ENCODE peak calls at places on chromosomes 11 and 22, in seven cellular contexts. One of them, this sample, is unnamed.

GRCh38 chr11:405323-405975 is 9.3 kb downstream of the SIGIRR start:
- DNase-seq in natural killer cell: no peak
- DNase-seq in fibroblast of villous mesenchyme: peak; percentile 35
- DNase-seq in H9: no peak
- DNase-seq in GM13977: no peak
- DNase-seq in sigmoid colon: peak; percentile 74
- DNase-seq in mucosa of descending colon: no peak
- DNase-seq in this sample: no peak

GRCh38 chr11:10326080-10326964 is 21.4 kb downstream of the ADM start:
- DNase-seq in natural killer cell: no peak
- DNase-seq in fibroblast of villous mesenchyme: peak; percentile 56
- DNase-seq in H9: no peak
- DNase-seq in GM13977: no peak
- DNase-seq in sigmoid colon: peak; percentile 81
- DNase-seq in mucosa of descending colon: peak; percentile 77
- DNase-seq in this sample: no peak

GRCh38 chr11:94732617-94733292 is 35.4 kb upstream of the AMOTL1 start:
- DNase-seq in natural killer cell: no peak
- DNase-seq in fibroblast of villous mesenchyme: peak; percentile 97
- DNase-seq in H9: no peak
- DNase-seq in GM13977: no peak
- DNase-seq in sigmoid colon: peak; percentile 78
- DNase-seq in mucosa of descending colon: no peak
- DNase-seq in this sample: no peak

GRCh38 chr11:86016451-86016850 is 52.4 kb downstream of the PICALM start:
- DNase-seq in natural killer cell: no peak
- DNase-seq in fibroblast of villous mesenchyme: no peak
- DNase-seq in H9: no peak
- DNase-seq in GM13977: no peak
- DNase-seq in sigmoid colon: no peak
- DNase-seq in mucosa of descending colon: no peak
- DNase-seq in this sample: no peak

GRCh38 chr22:46854125-46854870 is 91.8 kb downstream of the TBC1D22A start:
- DNase-seq in natural killer cell: no peak
- DNase-seq in fibroblast of villous mesenchyme: peak; percentile 60
- DNase-seq in H9: no peak
- DNase-seq in GM13977: no peak
- DNase-seq in sigmoid colon: peak; percentile 82
- DNase-seq in mucosa of descending colon: peak; percentile 22
- DNase-seq in this sample: no peak

GRCh38 chr22:20130739-20131592 is 638 bp upstream of the ZDHHC8 start:
- DNase-seq in natural killer cell: peak; percentile 66
- DNase-seq in fibroblast of villous mesenchyme: peak; percentile 82
- DNase-seq in H9: peak; percentile 75
- DNase-seq in GM13977: peak; percentile 92
- DNase-seq in sigmoid colon: peak; percentile 94
- DNase-seq in mucosa of descending colon: peak; percentile 84
- DNase-seq in this sample: peak; percentile 88

GRCh38 chr22:44451016-44451415 is 47.0 kb downstream of the RTL6 start:
- DNase-seq in natural killer cell: no peak
- DNase-seq in fibroblast of villous mesenchyme: no peak
- DNase-seq in H9: no peak
- DNase-seq in GM13977: no peak
- DNase-seq in sigmoid colon: no peak
- DNase-seq in mucosa of descending colon: no peak
- DNase-seq in this sample: no peak

GRCh38 chr22:42560781-42561180 is 7.0 kb downstream of the SERHL2 start:
- DNase-seq in natural killer cell: no peak
- DNase-seq in fibroblast of villous mesenchyme: no peak
- DNase-seq in H9: peak; percentile 68
- DNase-seq in GM13977: no peak
- DNase-seq in sigmoid colon: no peak
- DNase-seq in mucosa of descending colon: no peak
- DNase-seq in this sample: peak; percentile 36

GRCh38 chr11:36574486-36574885 is 6.7 kb downstream of the RAG1 start:
- DNase-seq in natural killer cell: no peak
- DNase-seq in fibroblast of villous mesenchyme: no peak
- DNase-seq in H9: no peak
- DNase-seq in GM13977: no peak
- DNase-seq in sigmoid colon: no peak
- DNase-seq in mucosa of descending colon: no peak
- DNase-seq in this sample: no peak

GRCh38 chr11:47950396-47950795 is 30.0 kb upstream of the PTPRJ start:
- DNase-seq in natural killer cell: peak; percentile 30
- DNase-seq in fibroblast of villous mesenchyme: no peak
- DNase-seq in H9: no peak
- DNase-seq in GM13977: no peak
- DNase-seq in sigmoid colon: no peak
- DNase-seq in mucosa of descending colon: no peak
- DNase-seq in this sample: no peak

GRCh38 chr22:49657275-49657973 is 170.2 kb downstream of the BRD1 start:
- DNase-seq in natural killer cell: peak; percentile 67
- DNase-seq in fibroblast of villous mesenchyme: no peak
- DNase-seq in H9: no peak
- DNase-seq in GM13977: peak; percentile 84
- DNase-seq in sigmoid colon: peak; percentile 81
- DNase-seq in mucosa of descending colon: peak; percentile 65
- DNase-seq in this sample: peak; percentile 76

GRCh38 chr11:17552392-17553248 is 5.6 kb downstream of the OTOG start:
- DNase-seq in natural killer cell: no peak
- DNase-seq in fibroblast of villous mesenchyme: no peak
- DNase-seq in H9: no peak
- DNase-seq in GM13977: no peak
- DNase-seq in sigmoid colon: peak; percentile 46
- DNase-seq in mucosa of descending colon: no peak
- DNase-seq in this sample: no peak

GRCh38 chr11:97574976-97575665 is 1185.3 kb downstream of the JRKL start:
- DNase-seq in natural killer cell: no peak
- DNase-seq in fibroblast of villous mesenchyme: no peak
- DNase-seq in H9: no peak
- DNase-seq in GM13977: no peak
- DNase-seq in sigmoid colon: no peak
- DNase-seq in mucosa of descending colon: no peak
- DNase-seq in this sample: no peak

GRCh38 chr11:36510567-36511020 is 522 bp upstream of the TRAF6 start:
- DNase-seq in natural killer cell: no peak
- DNase-seq in fibroblast of villous mesenchyme: no peak
- DNase-seq in H9: no peak
- DNase-seq in GM13977: no peak
- DNase-seq in sigmoid colon: no peak
- DNase-seq in mucosa of descending colon: peak; percentile 25
- DNase-seq in this sample: peak; percentile 17

GRCh38 chr11:78698612-78699011 is 123.9 kb upstream of the NARS2 start:
- DNase-seq in natural killer cell: no peak
- DNase-seq in fibroblast of villous mesenchyme: no peak
- DNase-seq in H9: no peak
- DNase-seq in GM13977: no peak
- DNase-seq in sigmoid colon: no peak
- DNase-seq in mucosa of descending colon: no peak
- DNase-seq in this sample: no peak

GRCh38 chr11:74520316-74520715 is 26.8 kb upstream of the LIPT2 start:
- DNase-seq in natural killer cell: no peak
- DNase-seq in fibroblast of villous mesenchyme: peak; percentile 4
- DNase-seq in H9: no peak
- DNase-seq in GM13977: no peak
- DNase-seq in sigmoid colon: no peak
- DNase-seq in mucosa of descending colon: no peak
- DNase-seq in this sample: no peak

GRCh38 chr22:27620367-27621154 is 181.0 kb downstream of the MN1 start:
- DNase-seq in natural killer cell: no peak
- DNase-seq in fibroblast of villous mesenchyme: no peak
- DNase-seq in H9: no peak
- DNase-seq in GM13977: no peak
- DNase-seq in sigmoid colon: no peak
- DNase-seq in mucosa of descending colon: no peak
- DNase-seq in this sample: no peak

GRCh38 chr11:65491614-65492386 is 7.0 kb upstream of the MALAT1 start:
- DNase-seq in natural killer cell: no peak
- DNase-seq in fibroblast of villous mesenchyme: peak; percentile 95
- DNase-seq in H9: peak; percentile 82
- DNase-seq in GM13977: no peak
- DNase-seq in sigmoid colon: peak; percentile 94
- DNase-seq in mucosa of descending colon: peak; percentile 88
- DNase-seq in this sample: peak; percentile 15

GRCh38 chr22:41094036-41094435 is 1.6 kb downstream of the EP300 start:
- DNase-seq in natural killer cell: no peak
- DNase-seq in fibroblast of villous mesenchyme: peak; percentile 39
- DNase-seq in H9: no peak
- DNase-seq in GM13977: no peak
- DNase-seq in sigmoid colon: no peak
- DNase-seq in mucosa of descending colon: peak; percentile 28
- DNase-seq in this sample: no peak

GRCh38 chr11:118910309-118911112 is 15.2 kb downstream of the BCL9L start:
- DNase-seq in natural killer cell: peak; percentile 64
- DNase-seq in fibroblast of villous mesenchyme: peak; percentile 93
- DNase-seq in H9: peak; percentile 94
- DNase-seq in GM13977: no peak
- DNase-seq in sigmoid colon: peak; percentile 94
- DNase-seq in mucosa of descending colon: peak; percentile 48
- DNase-seq in this sample: no peak

GRCh38 chr22:35115515-35115914 is 49.6 kb downstream of the ISX start:
- DNase-seq in natural killer cell: no peak
- DNase-seq in fibroblast of villous mesenchyme: no peak
- DNase-seq in H9: no peak
- DNase-seq in GM13977: no peak
- DNase-seq in sigmoid colon: no peak
- DNase-seq in mucosa of descending colon: no peak
- DNase-seq in this sample: no peak
- TF ChIP-seq CTCF in natural killer cell: no peak
- TF ChIP-seq CTCF in fibroblast of villous mesenchyme: no peak
- TF ChIP-seq CTCF in H9: no peak
- TF ChIP-seq CTCF in GM13977: no peak
- TF ChIP-seq CTCF in sigmoid colon: no peak
- TF ChIP-seq CTCF in mucosa of descending colon: no peak
- TF ChIP-seq CTCF in this sample: no peak

GRCh38 chr22:29201722-29202230 is 3.9 kb upstream of the EMID1 start:
- DNase-seq in natural killer cell: no peak
- DNase-seq in fibroblast of villous mesenchyme: no peak
- DNase-seq in H9: no peak
- DNase-seq in GM13977: peak; percentile 31
- DNase-seq in sigmoid colon: no peak
- DNase-seq in mucosa of descending colon: no peak
- DNase-seq in this sample: no peak

GRCh38 chr22:29203883-29204282 is 1.8 kb upstream of the EMID1 start:
- DNase-seq in natural killer cell: no peak
- DNase-seq in fibroblast of villous mesenchyme: no peak
- DNase-seq in H9: no peak
- DNase-seq in GM13977: peak; percentile 33
- DNase-seq in sigmoid colon: no peak
- DNase-seq in mucosa of descending colon: no peak
- DNase-seq in this sample: no peak

GRCh38 chr22:29200901-29201300 is 4.8 kb upstream of the EMID1 start:
- DNase-seq in natural killer cell: no peak
- DNase-seq in fibroblast of villous mesenchyme: no peak
- DNase-seq in H9: no peak
- DNase-seq in GM13977: no peak
- DNase-seq in sigmoid colon: no peak
- DNase-seq in mucosa of descending colon: no peak
- DNase-seq in this sample: no peak

GRCh38 chr22:29203456-29203855 is 2.2 kb upstream of the EMID1 start:
- DNase-seq in natural killer cell: no peak
- DNase-seq in fibroblast of villous mesenchyme: no peak
- DNase-seq in H9: no peak
- DNase-seq in GM13977: peak; percentile 19
- DNase-seq in sigmoid colon: no peak
- DNase-seq in mucosa of descending colon: no peak
- DNase-seq in this sample: no peak

GRCh38 chr22:29202231-29203192 is 3.2 kb upstream of the EMID1 start:
- DNase-seq in natural killer cell: peak; percentile 39
- DNase-seq in fibroblast of villous mesenchyme: peak; percentile 52
- DNase-seq in H9: peak; percentile 77
- DNase-seq in GM13977: peak; percentile 92
- DNase-seq in sigmoid colon: no peak
- DNase-seq in mucosa of descending colon: peak; percentile 62
- DNase-seq in this sample: peak; percentile 91
- TF ChIP-seq CTCF in natural killer cell: no peak
- TF ChIP-seq CTCF in fibroblast of villous mesenchyme: peak; percentile 29
- TF ChIP-seq CTCF in H9: peak; percentile 68
- TF ChIP-seq CTCF in GM13977: peak; percentile 48
- TF ChIP-seq CTCF in sigmoid colon: no peak
- TF ChIP-seq CTCF in mucosa of descending colon: no peak
- TF ChIP-seq CTCF in this sample: peak; percentile 49

DNA sequence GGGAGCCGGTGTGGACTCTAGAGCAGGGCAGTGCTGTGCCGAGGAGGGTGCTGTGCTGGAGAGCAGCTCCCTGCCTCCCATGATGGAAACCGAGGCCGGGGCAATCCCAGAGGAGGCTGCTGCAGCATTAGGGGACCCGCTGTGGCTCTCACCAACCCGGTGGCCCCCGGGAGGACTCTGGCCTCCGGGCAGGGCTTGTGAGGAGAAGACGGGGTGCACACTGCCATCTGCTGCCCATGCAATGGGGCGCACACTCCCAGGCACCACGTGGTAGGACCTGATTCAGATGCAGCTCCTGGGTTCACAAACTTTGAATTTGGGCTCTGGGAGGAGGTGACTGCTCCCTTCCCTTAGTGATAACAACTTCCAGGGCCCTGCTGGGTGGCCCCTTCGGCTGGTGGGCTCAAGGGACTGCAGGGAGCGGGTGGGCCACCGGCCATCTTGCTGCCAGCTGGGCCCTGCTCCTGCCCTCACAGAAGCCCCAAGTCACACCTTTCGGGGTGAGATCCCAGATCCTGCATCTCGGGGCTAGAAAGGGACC is 93.8 kb upstream of the FGF3 start:
- DNase-seq in natural killer cell: no peak
- DNase-seq in fibroblast of villous mesenchyme: no peak
- DNase-seq in H9: peak; percentile 46
- DNase-seq in GM13977: no peak
- DNase-seq in sigmoid colon: peak; percentile 20
- DNase-seq in mucosa of descending colon: peak; percentile 35
- DNase-seq in this sample: no peak
- TF ChIP-seq CTCF in natural killer cell: no peak
- TF ChIP-seq CTCF in fibroblast of villous mesenchyme: peak; percentile 18
- TF ChIP-seq CTCF in H9: peak; percentile 42
- TF ChIP-seq CTCF in GM13977: peak; percentile 53
- TF ChIP-seq CTCF in sigmoid colon: no peak
- TF ChIP-seq CTCF in mucosa of descending colon: peak; percentile 17
- TF ChIP-seq CTCF in this sample: no peak

DNA sequence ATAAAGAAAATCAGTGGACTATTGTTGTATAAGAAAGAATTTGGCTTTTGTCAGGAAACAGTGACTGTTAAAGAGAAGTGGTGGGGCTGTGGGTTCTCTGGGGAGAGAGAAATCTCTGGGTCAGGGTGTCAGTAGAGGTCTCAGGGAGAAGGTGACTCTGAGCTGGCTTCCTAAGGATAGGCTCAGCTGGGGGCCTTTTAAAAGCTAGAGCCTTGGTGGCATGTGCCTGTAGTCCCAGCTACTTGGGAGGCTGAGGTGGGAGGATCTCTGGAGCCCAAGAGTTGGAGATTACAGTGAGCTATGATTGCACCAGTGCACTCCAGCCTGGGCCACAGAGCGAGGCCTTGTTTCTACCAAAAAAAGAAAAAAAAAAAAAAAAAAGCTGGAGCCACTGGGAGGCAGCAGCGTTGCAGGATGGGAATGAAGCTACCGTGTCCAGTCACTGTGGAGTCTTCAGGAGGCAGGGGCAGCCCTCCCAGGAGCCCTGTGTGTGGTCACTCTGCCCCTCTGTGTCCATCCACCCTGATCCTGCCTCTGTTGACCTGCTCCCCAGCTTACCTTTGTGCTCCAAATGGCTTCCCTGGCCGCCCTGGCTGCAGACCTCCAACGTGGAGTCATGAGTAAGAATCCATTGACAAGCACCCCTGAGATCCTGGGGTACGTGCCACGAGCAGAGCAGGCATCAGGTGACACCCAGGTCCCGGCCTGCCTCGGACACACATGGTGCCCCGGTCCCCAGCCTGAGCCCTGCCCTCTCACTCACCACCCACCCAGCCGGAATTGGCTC is 5.4 kb upstream of the MIF start:
- DNase-seq in natural killer cell: no peak
- DNase-seq in fibroblast of villous mesenchyme: peak; percentile 28
- DNase-seq in H9: no peak
- DNase-seq in GM13977: no peak
- DNase-seq in sigmoid colon: no peak
- DNase-seq in mucosa of descending colon: no peak
- DNase-seq in this sample: no peak
- TF ChIP-seq CTCF in natural killer cell: no peak
- TF ChIP-seq CTCF in fibroblast of villous mesenchyme: peak; percentile 30
- TF ChIP-seq CTCF in H9: peak; percentile 33
- TF ChIP-seq CTCF in GM13977: no peak
- TF ChIP-seq CTCF in sigmoid colon: no peak
- TF ChIP-seq CTCF in mucosa of descending colon: no peak
- TF ChIP-seq CTCF in this sample: no peak

This sample was measured in GM10248.